ENCODE peak calls at places on chromosome 11, in ten cellular contexts. Q, P, X, B, N, S, E, Z, U and M are unnamed samples.

GRCh38 chr11:111913031-111913861 is 712 bp downstream of the HSPB2 start:
- DNase-seq in Q (no peak), P (no peak), X (no peak), B (no peak), N (no peak), S (no peak), E (peak), Z (no peak), U (no peak), M (no peak)

GRCh38 chr11:1499261-1499890 is 12.8 kb upstream of the MOB2 start:
- DNase-seq in Q (no peak), P (no peak), X (no peak), B (no peak), N (no peak), S (no peak), E (no peak), Z (peak), U (no peak), M (no peak)

GRCh38 chr11:71418643-71419042 is 29.6 kb downstream of the DHCR7 start:
- DNase-seq in Q (no peak), P (no peak), X (no peak), B (no peak), N (no peak), S (no peak), E (no peak), Z (no peak), U (no peak), M (no peak)

GRCh38 chr11:118911113-118911879 is 14.4 kb downstream of the BCL9L start:
- DNase-seq in Q (no peak), P (no peak), X (no peak), B (no peak), N (no peak), S (no peak), E (peak), Z (no peak), U (peak), M (no peak)

GRCh38 chr11:2480874-2481220 is 36.0 kb downstream of the KCNQ1 start:
- DNase-seq in Q (peak), P (no peak), X (no peak), B (no peak), N (no peak), S (no peak), E (no peak), Z (peak), U (no peak), M (no peak)

GRCh38 chr11:41414771-41415440 is 44.5 kb downstream of the LRRC4C start:
- DNase-seq in Q (no peak), P (no peak), X (no peak), B (no peak), N (no peak), S (no peak), E (no peak), Z (no peak), U (no peak), M (no peak)

GRCh38 chr11:113519989-113520613 is 44.9 kb upstream of the DRD2 start:
- DNase-seq in Q (no peak), P (no peak), X (no peak), B (no peak), N (no peak), S (no peak), E (no peak), Z (no peak), U (no peak), M (no peak)

GRCh38 chr11:8527939-8528338 is 66.1 kb downstream of the STK33 start:
- DNase-seq in Q (no peak), P (no peak), X (no peak), B (no peak), N (no peak), S (no peak), E (peak), Z (no peak), U (peak), M (no peak)

GRCh38 chr11:96307748-96308133 is 35.3 kb downstream of the MAML2 start:
- DNase-seq in Q (no peak), P (no peak), X (no peak), B (no peak), N (no peak), S (no peak), E (peak), Z (no peak), U (peak), M (no peak)

GRCh38 chr11:85898456-85898855 is 43.3 kb downstream of the CCDC83 start:
- DNase-seq in Q (no peak), P (no peak), X (no peak), B (no peak), N (no peak), S (no peak), E (no peak), Z (no peak), U (no peak), M (no peak)

GRCh38 chr11:134412508-134413333 is 679 bp upstream of the B3GAT1 start:
- DNase-seq in Q (no peak), P (peak), X (no peak), B (no peak), N (no peak), S (no peak), E (no peak), Z (no peak), U (peak), M (no peak)